ENCODE peak calls at places on chromosomes 13 and 19, in five cellular contexts. One of them, this sample, is unnamed.
A peak's percentile ranks its signal among the peaks of the same experiment; 100 is the strongest.

GRCh38 chr13:111853766-111854165 is 213.2 kb upstream of the SOX1 start:
- DNase-seq in SK-N-MC: no peak
- DNase-seq in right cardiac atrium: no peak
- DNase-seq in HFF-Myc: no peak
- DNase-seq in heart left ventricle: no peak
- DNase-seq in this sample: no peak

GRCh38 chr13:32940601-32941000 is 75.6 kb upstream of the KL start:
- DNase-seq in SK-N-MC: no peak
- DNase-seq in right cardiac atrium: peak; percentile 75
- DNase-seq in HFF-Myc: no peak
- DNase-seq in heart left ventricle: no peak
- DNase-seq in this sample: peak; percentile 43

GRCh38 chr13:113970810-113971470 is 2.9 kb downstream of the C13orf46 start:
- DNase-seq in SK-N-MC: no peak
- DNase-seq in right cardiac atrium: peak; percentile 75
- DNase-seq in HFF-Myc: no peak
- DNase-seq in heart left ventricle: peak; percentile 44
- DNase-seq in this sample: no peak

GRCh38 chr13:33213024-33213795 is 72.3 kb downstream of the STARD13 start:
- DNase-seq in SK-N-MC: no peak
- DNase-seq in right cardiac atrium: no peak
- DNase-seq in HFF-Myc: no peak
- DNase-seq in heart left ventricle: no peak
- DNase-seq in this sample: no peak

GRCh38 chr13:38582133-38582532 is 104.7 kb upstream of the FREM2 start:
- DNase-seq in SK-N-MC: no peak
- DNase-seq in right cardiac atrium: no peak
- DNase-seq in HFF-Myc: no peak
- DNase-seq in heart left ventricle: no peak
- DNase-seq in this sample: no peak

GRCh38 chr13:106548064-106548696 is 12.7 kb upstream of the EFNB2 start:
- DNase-seq in SK-N-MC: no peak
- DNase-seq in right cardiac atrium: no peak
- DNase-seq in HFF-Myc: no peak
- DNase-seq in heart left ventricle: no peak
- DNase-seq in this sample: no peak

GRCh38 chr19:12759686-12760085 is 8.1 kb downstream of the BEST2 start:
- DNase-seq in SK-N-MC: no peak
- DNase-seq in right cardiac atrium: no peak
- DNase-seq in HFF-Myc: no peak
- DNase-seq in heart left ventricle: no peak
- DNase-seq in this sample: no peak

GRCh38 chr13:46369506-46370268 is 17.4 kb downstream of the RUBCNL start:
- DNase-seq in SK-N-MC: no peak
- DNase-seq in right cardiac atrium: no peak
- DNase-seq in HFF-Myc: no peak
- DNase-seq in heart left ventricle: no peak
- DNase-seq in this sample: peak; percentile 89

GRCh38 chr13:43157796-43158195 is 134.4 kb downstream of the DNAJC15 start:
- DNase-seq in SK-N-MC: no peak
- DNase-seq in right cardiac atrium: no peak
- DNase-seq in HFF-Myc: no peak
- DNase-seq in heart left ventricle: no peak
- DNase-seq in this sample: no peak

GRCh38 chr19:33241091-33241529 is 15.5 kb upstream of the SLC7A10 start:
- DNase-seq in SK-N-MC: no peak
- DNase-seq in right cardiac atrium: peak; percentile 55
- DNase-seq in HFF-Myc: no peak
- DNase-seq in heart left ventricle: no peak
- DNase-seq in this sample: no peak

GRCh38 chr13:100589178-100589725 is 663 bp upstream of the GGACT start:
- DNase-seq in SK-N-MC: no peak
- DNase-seq in right cardiac atrium: no peak
- DNase-seq in HFF-Myc: no peak
- DNase-seq in heart left ventricle: no peak
- DNase-seq in this sample: no peak

GRCh38 chr13:40776681-40777165 is 5.7 kb upstream of the MRPS31 start:
- DNase-seq in SK-N-MC: no peak
- DNase-seq in right cardiac atrium: no peak
- DNase-seq in HFF-Myc: no peak
- DNase-seq in heart left ventricle: no peak
- DNase-seq in this sample: no peak

GRCh38 chr13:99182439-99182838 is 18.2 kb upstream of the UBAC2 start:
- DNase-seq in SK-N-MC: no peak
- DNase-seq in right cardiac atrium: no peak
- DNase-seq in HFF-Myc: no peak
- DNase-seq in heart left ventricle: no peak
- DNase-seq in this sample: no peak

GRCh38 chr13:73119612-73120011 is 60.8 kb downstream of the KLF5 start:
- DNase-seq in SK-N-MC: no peak
- DNase-seq in right cardiac atrium: no peak
- DNase-seq in HFF-Myc: no peak
- DNase-seq in heart left ventricle: no peak
- DNase-seq in this sample: no peak

GRCh38 chr19:45947926-45948325 is 25.7 kb downstream of the NOVA2 start:
- DNase-seq in SK-N-MC: no peak
- DNase-seq in right cardiac atrium: no peak
- DNase-seq in HFF-Myc: no peak
- DNase-seq in heart left ventricle: no peak
- DNase-seq in this sample: no peak

GRCh38 chr19:18501832-18502231 is 20.0 kb downstream of the ELL start:
- DNase-seq in SK-N-MC: no peak
- DNase-seq in right cardiac atrium: peak; percentile 83
- DNase-seq in HFF-Myc: no peak
- DNase-seq in heart left ventricle: peak; percentile 56
- DNase-seq in this sample: no peak

GRCh38 chr19:41478875-41479756 is 36.2 kb downstream of the ERICH4 start:
- DNase-seq in SK-N-MC: no peak
- DNase-seq in right cardiac atrium: peak; percentile 66
- DNase-seq in HFF-Myc: no peak
- DNase-seq in heart left ventricle: no peak
- DNase-seq in this sample: no peak

GRCh38 chr19:42176649-42176989 is 40.9 kb downstream of the DEDD2 start:
- DNase-seq in SK-N-MC: no peak
- DNase-seq in right cardiac atrium: no peak
- DNase-seq in HFF-Myc: no peak
- DNase-seq in heart left ventricle: no peak
- DNase-seq in this sample: no peak

GRCh38 chr13:30577381-30577780 is 40.3 kb upstream of the USPL1 start:
- DNase-seq in SK-N-MC: no peak
- DNase-seq in right cardiac atrium: no peak
- DNase-seq in HFF-Myc: peak; percentile 48
- DNase-seq in heart left ventricle: no peak
- DNase-seq in this sample: peak; percentile 76

GRCh38 chr19:45147835-45148676 is 12.7 kb downstream of the NKPD1 start:
- DNase-seq in SK-N-MC: no peak
- DNase-seq in right cardiac atrium: peak; percentile 18
- DNase-seq in HFF-Myc: no peak
- DNase-seq in heart left ventricle: no peak
- DNase-seq in this sample: no peak

GRCh38 chr13:99926014-99926731 is 45.4 kb downstream of the ZIC5 start:
- DNase-seq in SK-N-MC: no peak
- DNase-seq in right cardiac atrium: no peak
- DNase-seq in HFF-Myc: no peak
- DNase-seq in heart left ventricle: no peak
- DNase-seq in this sample: no peak

GRCh38 chr19:3350014-3350663 is 16.2 kb upstream of the NFIC start:
- DNase-seq in SK-N-MC: no peak
- DNase-seq in right cardiac atrium: peak; percentile 3
- DNase-seq in HFF-Myc: no peak
- DNase-seq in heart left ventricle: no peak
- DNase-seq in this sample: no peak

GRCh38 chr13:62209539-62209938 is 793.9 kb upstream of the PCDH20 start:
- DNase-seq in SK-N-MC: no peak
- DNase-seq in right cardiac atrium: no peak
- DNase-seq in HFF-Myc: no peak
- DNase-seq in heart left ventricle: no peak
- DNase-seq in this sample: no peak

GRCh38 chr13:53124568-53125094 is 96.0 kb downstream of the OLFM4 start:
- DNase-seq in SK-N-MC: no peak
- DNase-seq in right cardiac atrium: no peak
- DNase-seq in HFF-Myc: no peak
- DNase-seq in heart left ventricle: no peak
- DNase-seq in this sample: no peak

GRCh38 chr19:19464339-19465098 is 50.8 kb downstream of the TSSK6 start:
- DNase-seq in SK-N-MC: no peak
- DNase-seq in right cardiac atrium: no peak
- DNase-seq in HFF-Myc: no peak
- DNase-seq in heart left ventricle: no peak
- DNase-seq in this sample: no peak

GRCh38 chr13:21637296-21637695 is 33.3 kb upstream of the MICU2 start:
- DNase-seq in SK-N-MC: no peak
- DNase-seq in right cardiac atrium: no peak
- DNase-seq in HFF-Myc: no peak
- DNase-seq in heart left ventricle: no peak
- DNase-seq in this sample: no peak

GRCh38 chr19:17318966-17319365 is 9.6 kb downstream of the DDA1 start:
- DNase-seq in SK-N-MC: no peak
- DNase-seq in right cardiac atrium: no peak
- DNase-seq in HFF-Myc: no peak
- DNase-seq in heart left ventricle: no peak
- DNase-seq in this sample: no peak

GRCh38 chr19:16113727-16114126 is 2.0 kb downstream of the RAB8A start:
- DNase-seq in SK-N-MC: no peak
- DNase-seq in right cardiac atrium: no peak
- DNase-seq in HFF-Myc: no peak
- DNase-seq in heart left ventricle: no peak
- DNase-seq in this sample: no peak

GRCh38 chr13:93561553-93561952 is 334.9 kb downstream of the GPC6 start:
- DNase-seq in SK-N-MC: no peak
- DNase-seq in right cardiac atrium: no peak
- DNase-seq in HFF-Myc: no peak
- DNase-seq in heart left ventricle: no peak
- DNase-seq in this sample: no peak

GRCh38 chr19:39307822-39308530 is 11.8 kb downstream of the IFNL1 start:
- DNase-seq in SK-N-MC: no peak
- DNase-seq in right cardiac atrium: no peak
- DNase-seq in HFF-Myc: no peak
- DNase-seq in heart left ventricle: no peak
- DNase-seq in this sample: no peak
- H3K4me3 ChIP-seq in SK-N-MC: no peak overlapping the region
- H3K4me3 ChIP-seq in right cardiac atrium: no peak overlapping the region
- H3K4me3 ChIP-seq in HFF-Myc: no peak overlapping the region
- H3K4me3 ChIP-seq in heart left ventricle: peak overlapping the region; percentile 14
- H3K4me3 ChIP-seq in this sample: no peak overlapping the region

DNA sequence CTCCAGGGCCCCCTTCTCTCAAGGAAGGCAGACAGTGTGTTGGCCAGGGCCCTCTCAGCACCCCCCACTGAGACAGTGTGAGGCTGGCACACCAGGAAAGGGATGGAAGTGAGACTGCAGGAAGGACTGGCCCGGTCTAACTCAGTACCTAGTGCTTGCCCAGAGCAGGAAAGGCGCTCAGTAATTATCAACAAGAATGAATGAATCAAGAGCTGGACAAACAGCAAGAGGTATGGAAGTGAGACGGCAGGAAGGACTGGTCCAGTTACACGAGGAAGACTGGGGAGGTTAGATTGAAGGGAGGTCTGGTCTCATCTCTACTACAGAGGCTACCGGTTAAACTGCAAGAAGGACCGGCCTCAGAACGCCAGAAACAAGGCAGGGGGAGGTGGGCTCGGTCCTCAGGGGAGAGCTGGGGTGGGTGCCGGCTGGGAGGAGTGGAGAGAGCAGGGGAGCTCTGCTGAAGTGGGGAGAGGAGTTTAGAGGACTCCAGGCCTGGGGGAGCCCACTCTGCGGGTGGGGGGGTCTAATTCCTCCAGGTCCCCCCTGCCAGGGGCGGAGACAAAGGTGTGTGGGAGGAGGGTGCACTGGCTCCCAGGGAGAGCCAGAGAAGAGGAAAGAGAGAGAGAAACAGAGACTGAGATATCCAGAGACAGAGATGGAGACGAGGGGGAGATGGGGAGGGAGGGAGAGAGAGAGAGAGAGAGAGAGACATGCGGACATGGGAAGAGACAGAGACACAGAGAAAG is 1.1 kb downstream of the SLC8A2 start:
- DNase-seq in SK-N-MC: no peak
- DNase-seq in right cardiac atrium: no peak
- DNase-seq in HFF-Myc: no peak
- DNase-seq in heart left ventricle: no peak
- DNase-seq in this sample: no peak
- H3K4me3 ChIP-seq in SK-N-MC: no peak overlapping the region
- H3K4me3 ChIP-seq in right cardiac atrium: no peak overlapping the region
- H3K4me3 ChIP-seq in HFF-Myc: no peak overlapping the region
- H3K4me3 ChIP-seq in heart left ventricle: no peak overlapping the region
- H3K4me3 ChIP-seq in this sample: no peak overlapping the region

GRCh38 chr13:67223742-67224141 is 6.4 kb downstream of the PCDH9 start:
- DNase-seq in SK-N-MC: no peak
- DNase-seq in right cardiac atrium: no peak
- DNase-seq in HFF-Myc: no peak
- DNase-seq in heart left ventricle: no peak
- DNase-seq in this sample: no peak
- H3K4me3 ChIP-seq in SK-N-MC: peak overlapping the region; percentile 56
- H3K4me3 ChIP-seq in right cardiac atrium: peak overlapping the region; percentile 43
- H3K4me3 ChIP-seq in HFF-Myc: no peak overlapping the region
- H3K4me3 ChIP-seq in heart left ventricle: peak overlapping the region; percentile 43
- H3K4me3 ChIP-seq in this sample: peak overlapping the region; percentile 39

GRCh38 chr19:10289836-10290438 is at the start of gene ICAM5:
- DNase-seq in SK-N-MC: peak; percentile 24
- DNase-seq in right cardiac atrium: no peak
- DNase-seq in HFF-Myc: no peak
- DNase-seq in heart left ventricle: no peak
- DNase-seq in this sample: no peak

GRCh38 chr19:10290439-10290875 is 705 bp downstream of the ICAM5 start:
- DNase-seq in SK-N-MC: no peak
- DNase-seq in right cardiac atrium: peak; percentile 71
- DNase-seq in HFF-Myc: no peak
- DNase-seq in heart left ventricle: no peak
- DNase-seq in this sample: no peak

GRCh38 chr19:10290876-10291553 is 1.3 kb downstream of the ICAM5 start:
- DNase-seq in SK-N-MC: no peak
- DNase-seq in right cardiac atrium: peak; percentile 91
- DNase-seq in HFF-Myc: no peak
- DNase-seq in heart left ventricle: no peak
- DNase-seq in this sample: no peak

GRCh38 chr19:10288662-10289166 is 1.0 kb upstream of the ICAM5 start:
- DNase-seq in SK-N-MC: peak; percentile 39
- DNase-seq in right cardiac atrium: no peak
- DNase-seq in HFF-Myc: no peak
- DNase-seq in heart left ventricle: no peak
- DNase-seq in this sample: peak; percentile 22

DNA sequence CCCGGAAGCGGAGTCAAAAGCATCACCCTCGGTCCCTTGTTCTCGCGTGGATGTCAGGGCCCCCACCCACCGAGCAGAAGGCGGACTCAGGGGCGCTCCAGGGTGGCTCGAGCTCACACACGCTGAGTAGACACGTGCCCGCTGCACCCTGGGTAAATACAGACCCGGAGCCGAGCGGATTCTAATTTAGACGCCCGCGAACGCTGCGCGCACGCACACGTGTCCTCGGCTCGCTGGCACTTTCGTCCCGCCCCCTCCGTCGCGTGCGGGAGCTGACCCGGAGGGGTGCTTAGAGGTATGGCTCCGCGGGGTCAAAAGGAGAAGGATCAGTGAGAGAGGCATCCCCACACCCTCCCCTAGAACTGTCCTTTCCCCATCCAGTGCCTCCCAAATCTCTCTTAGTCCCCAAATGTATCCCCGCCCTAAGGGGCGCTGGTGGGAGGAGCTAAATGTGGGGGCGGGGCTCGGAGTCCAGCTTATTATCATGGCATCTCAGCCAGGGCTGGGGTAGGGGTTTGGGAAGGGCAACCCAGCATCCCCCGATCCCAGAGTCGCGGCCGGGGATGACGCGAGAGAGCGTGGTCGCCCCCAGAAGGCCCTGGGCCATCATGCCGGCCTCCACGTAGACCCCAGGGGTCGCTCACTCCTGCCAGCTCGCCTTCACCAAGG is 451 bp upstream of the ICAM5 start:
- DNase-seq in SK-N-MC: peak; percentile 68
- DNase-seq in right cardiac atrium: peak; percentile 74
- DNase-seq in HFF-Myc: peak; percentile 44
- DNase-seq in heart left ventricle: no peak
- DNase-seq in this sample: no peak
- H3K4me3 ChIP-seq in SK-N-MC: peak overlapping the region; percentile 84
- H3K4me3 ChIP-seq in right cardiac atrium: peak overlapping the region; percentile 31
- H3K4me3 ChIP-seq in HFF-Myc: peak overlapping the region; percentile 49
- H3K4me3 ChIP-seq in heart left ventricle: peak overlapping the region; percentile 27
- H3K4me3 ChIP-seq in this sample: peak overlapping the region; percentile 60

This sample was measured in skeletal muscle cell.